ENCODE peak calls at places on chromosomes 12 and 14, in five cellular contexts. One of them, this sample, is unnamed.

GRCh38 chr14:86462193-86462592 is 932.2 kb downstream of the FLRT2 start:
- DNase-seq in PC-3: peak; percentile 26
- DNase-seq in heart left ventricle: no peak
- DNase-seq in tibial nerve: no peak
- DNase-seq in Karpas-422: peak; percentile 87
- DNase-seq in this sample: no peak

GRCh38 chr14:22221508-22221907 is 367.5 kb downstream of the DAD1 start:
- DNase-seq in PC-3: peak; percentile 72
- DNase-seq in tibial nerve: no peak
- DNase-seq in heart left ventricle: no peak
- DNase-seq in Karpas-422: peak; percentile 78
- DNase-seq in this sample: no peak

GRCh38 chr14:61655777-61656176 is 39.5 kb upstream of the HIF1A start:
- DNase-seq in tibial nerve: no peak
- DNase-seq in Karpas-422: no peak
- DNase-seq in heart left ventricle: no peak
- DNase-seq in PC-3: no peak
- DNase-seq in this sample: no peak

GRCh38 chr12:123150273-123150803 is 552 bp downstream of the PITPNM2 start:
- DNase-seq in tibial nerve: no peak
- DNase-seq in heart left ventricle: peak; percentile 52
- DNase-seq in PC-3: peak; percentile 20
- DNase-seq in Karpas-422: no peak
- DNase-seq in this sample: no peak

GRCh38 chr12:111816065-111816615 is 25.9 kb upstream of the MAPKAPK5 start:
- DNase-seq in tibial nerve: no peak
- DNase-seq in Karpas-422: no peak
- DNase-seq in heart left ventricle: no peak
- DNase-seq in PC-3: no peak
- DNase-seq in this sample: no peak

GRCh38 chr12:63222582-63222981 is 71.6 kb upstream of the AVPR1A start:
- DNase-seq in PC-3: no peak
- DNase-seq in tibial nerve: no peak
- DNase-seq in heart left ventricle: no peak
- DNase-seq in Karpas-422: no peak
- DNase-seq in this sample: no peak

GRCh38 chr14:102498005-102498677 is 11.4 kb downstream of the ANKRD9 start:
- DNase-seq in Karpas-422: peak; percentile 60
- DNase-seq in PC-3: peak; percentile 41
- DNase-seq in tibial nerve: no peak
- DNase-seq in heart left ventricle: no peak
- DNase-seq in this sample: no peak

GRCh38 chr12:70449074-70449757 is 83.1 kb downstream of the KCNMB4 start:
- DNase-seq in tibial nerve: no peak
- DNase-seq in Karpas-422: no peak
- DNase-seq in heart left ventricle: no peak
- DNase-seq in PC-3: peak; percentile 96
- DNase-seq in this sample: no peak

GRCh38 chr14:50001146-50001998 is 108.5 kb downstream of the ARF6 start:
- DNase-seq in Karpas-422: peak; percentile 79
- DNase-seq in tibial nerve: peak; percentile 37
- DNase-seq in heart left ventricle: no peak
- DNase-seq in PC-3: peak; percentile 93
- DNase-seq in this sample: peak; percentile 71

GRCh38 chr14:76986261-76986565 is 42.3 kb downstream of the IRF2BPL start:
- DNase-seq in tibial nerve: no peak
- DNase-seq in PC-3: no peak
- DNase-seq in Karpas-422: no peak
- DNase-seq in heart left ventricle: no peak
- DNase-seq in this sample: no peak

GRCh38 chr12:19139795-19140194 is 10.3 kb downstream of the PLEKHA5 start:
- DNase-seq in heart left ventricle: no peak
- DNase-seq in tibial nerve: no peak
- DNase-seq in Karpas-422: no peak
- DNase-seq in PC-3: no peak
- DNase-seq in this sample: no peak
- H3K36me3 ChIP-seq in heart left ventricle: peaks cover 23% of the 10 kb centered on the region
- H3K36me3 ChIP-seq in tibial nerve: no peaks in the 10 kb centered on the region
- H3K36me3 ChIP-seq in Karpas-422: no peaks in the 10 kb centered on the region
- H3K36me3 ChIP-seq in PC-3: peaks cover 5% of the 10 kb centered on the region
- H3K36me3 ChIP-seq in this sample: peaks cover 18% of the 10 kb centered on the region

DNA sequence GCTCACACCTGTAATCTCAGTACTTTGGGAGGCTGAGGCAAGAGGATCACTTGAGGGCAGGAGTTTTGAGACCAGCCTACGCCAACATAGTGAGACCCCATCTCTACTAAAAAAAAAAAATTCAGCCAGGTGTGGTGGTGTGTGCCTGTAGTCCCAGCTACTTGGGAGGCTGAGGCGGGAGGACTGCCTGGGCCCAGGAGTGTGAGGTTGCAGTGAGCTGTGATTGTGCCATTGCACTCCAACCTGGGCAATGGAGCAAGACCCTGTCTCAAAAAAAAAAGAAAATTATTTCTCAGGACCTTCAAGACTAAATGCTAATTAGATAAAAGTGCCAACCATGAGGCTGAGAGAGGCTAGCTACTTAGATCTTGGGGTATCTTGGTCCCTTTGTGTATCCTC is 23.5 kb downstream of the OTUB2 start:
- DNase-seq in heart left ventricle: no peak
- DNase-seq in tibial nerve: no peak
- DNase-seq in PC-3: no peak
- DNase-seq in Karpas-422: no peak
- DNase-seq in this sample: no peak
- H3K36me3 ChIP-seq in heart left ventricle: peaks cover 97% of the 10 kb centered on the region
- H3K36me3 ChIP-seq in tibial nerve: no peaks in the 10 kb centered on the region
- H3K36me3 ChIP-seq in PC-3: peaks cover 64% of the 10 kb centered on the region
- H3K36me3 ChIP-seq in Karpas-422: peaks cover 69% of the 10 kb centered on the region
- H3K36me3 ChIP-seq in this sample: peaks cover 85% of the 10 kb centered on the region

GRCh38 chr14:96852823-96853422 is 55.7 kb downstream of the VRK1 start:
- DNase-seq in Karpas-422: peak; percentile 76
- DNase-seq in tibial nerve: no peak
- DNase-seq in heart left ventricle: no peak
- DNase-seq in PC-3: peak; percentile 52
- DNase-seq in this sample: no peak
- H3K36me3 ChIP-seq in Karpas-422: peaks cover 62% of the 10 kb centered on the region
- H3K36me3 ChIP-seq in tibial nerve: no peaks in the 10 kb centered on the region
- H3K36me3 ChIP-seq in heart left ventricle: peaks cover 13% of the 10 kb centered on the region
- H3K36me3 ChIP-seq in PC-3: peaks cover 43% of the 10 kb centered on the region
- H3K36me3 ChIP-seq in this sample: peaks cover 21% of the 10 kb centered on the region

DNA sequence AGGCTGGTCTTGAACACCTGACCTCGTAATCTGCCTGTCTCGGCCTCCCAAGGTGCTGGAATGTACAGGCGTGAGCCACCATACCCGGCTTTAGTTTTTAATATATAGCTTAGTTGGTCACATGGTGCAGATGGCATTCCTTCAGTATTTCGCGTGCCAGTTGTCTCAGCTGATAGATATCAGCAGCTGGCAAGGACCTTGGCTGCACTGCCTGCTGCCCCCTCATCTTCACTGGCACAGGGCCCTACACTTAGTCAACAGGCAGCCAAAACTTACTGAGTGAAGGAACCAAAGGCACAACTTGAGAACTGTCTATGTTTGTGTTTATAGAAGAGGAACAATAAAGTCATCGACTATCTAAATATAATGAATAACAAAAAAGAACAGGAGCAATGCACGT is 31.0 kb downstream of the EID3 start:
- DNase-seq in heart left ventricle: no peak
- DNase-seq in Karpas-422: no peak
- DNase-seq in PC-3: no peak
- DNase-seq in tibial nerve: no peak
- DNase-seq in this sample: no peak
- H3K36me3 ChIP-seq in heart left ventricle: peaks cover 97% of the 10 kb centered on the region
- H3K36me3 ChIP-seq in Karpas-422: peaks cover 56% of the 10 kb centered on the region
- H3K36me3 ChIP-seq in PC-3: peaks cover 74% of the 10 kb centered on the region
- H3K36me3 ChIP-seq in tibial nerve: no peaks in the 10 kb centered on the region
- H3K36me3 ChIP-seq in this sample: peaks cover 94% of the 10 kb centered on the region

GRCh38 chr14:105053996-105054395 is 11.2 kb downstream of the GPR132 start:
- DNase-seq in PC-3: no peak
- DNase-seq in heart left ventricle: no peak
- DNase-seq in tibial nerve: no peak
- DNase-seq in Karpas-422: no peak
- DNase-seq in this sample: no peak
- H3K36me3 ChIP-seq in PC-3: no peaks in the 10 kb centered on the region
- H3K36me3 ChIP-seq in heart left ventricle: no peaks in the 10 kb centered on the region
- H3K36me3 ChIP-seq in tibial nerve: no peaks in the 10 kb centered on the region
- H3K36me3 ChIP-seq in Karpas-422: no peaks in the 10 kb centered on the region
- H3K36me3 ChIP-seq in this sample: no peaks in the 10 kb centered on the region

DNA sequence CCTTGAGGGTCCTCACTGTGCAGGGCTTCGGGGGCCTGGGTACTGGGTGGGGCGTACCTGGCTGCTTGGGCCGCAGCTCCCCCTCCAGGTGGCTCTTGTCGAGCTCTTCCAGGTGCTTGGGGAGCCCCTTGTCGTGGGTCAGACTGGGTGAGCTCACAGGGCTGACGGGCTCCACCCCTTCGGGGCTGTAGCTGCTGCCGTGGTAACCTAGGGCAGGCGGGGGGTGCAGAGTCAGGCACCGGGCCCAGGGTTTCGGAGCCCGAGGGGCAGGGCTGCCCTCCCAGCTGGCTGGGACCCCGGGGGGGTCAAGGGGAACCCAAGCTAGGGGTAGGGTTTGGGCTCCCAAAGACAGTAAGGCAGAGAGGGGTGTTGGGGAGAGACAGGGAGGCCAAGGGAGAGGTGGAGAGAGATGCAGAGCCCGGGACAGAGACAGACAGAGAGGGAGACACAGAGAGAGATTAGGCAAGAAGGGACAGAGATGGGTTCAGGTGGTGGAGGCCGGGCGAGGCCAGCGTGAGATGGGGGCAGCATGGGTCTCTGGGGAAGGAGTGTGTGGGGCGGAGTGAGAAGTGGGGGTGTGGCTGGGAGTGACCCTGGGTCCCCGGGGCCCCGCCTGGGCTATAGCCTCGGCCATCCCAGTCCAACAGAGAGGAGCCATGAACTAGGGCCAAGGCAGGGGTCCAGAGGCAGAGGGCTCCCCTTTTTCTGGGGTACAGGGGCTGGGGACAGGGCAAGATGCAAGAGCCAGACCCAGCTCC is 40.7 kb downstream of the RFLNA start:
- DNase-seq in heart left ventricle: no peak
- DNase-seq in PC-3: no peak
- DNase-seq in tibial nerve: no peak
- DNase-seq in Karpas-422: no peak
- DNase-seq in this sample: no peak
- H3K36me3 ChIP-seq in heart left ventricle: peaks cover 89% of the 10 kb centered on the region
- H3K36me3 ChIP-seq in PC-3: peaks cover 75% of the 10 kb centered on the region
- H3K36me3 ChIP-seq in tibial nerve: peaks cover 8% of the 10 kb centered on the region
- H3K36me3 ChIP-seq in Karpas-422: peaks cover 44% of the 10 kb centered on the region
- H3K36me3 ChIP-seq in this sample: peaks cover 80% of the 10 kb centered on the region

GRCh38 chr12:108700833-108701450 is 30.4 kb downstream of the CORO1C start:
- DNase-seq in Karpas-422: no peak
- DNase-seq in heart left ventricle: no peak
- DNase-seq in PC-3: no peak
- DNase-seq in tibial nerve: no peak
- DNase-seq in this sample: no peak
- H3K36me3 ChIP-seq in Karpas-422: no peaks in the 10 kb centered on the region
- H3K36me3 ChIP-seq in heart left ventricle: peaks cover 32% of the 10 kb centered on the region
- H3K36me3 ChIP-seq in PC-3: peaks cover 55% of the 10 kb centered on the region
- H3K36me3 ChIP-seq in tibial nerve: no peaks in the 10 kb centered on the region
- H3K36me3 ChIP-seq in this sample: peaks cover 87% of the 10 kb centered on the region

GRCh38 chr12:18297883-18298282 is 36.6 kb downstream of the PIK3C2G start:
- DNase-seq in heart left ventricle: no peak
- DNase-seq in PC-3: no peak
- DNase-seq in tibial nerve: no peak
- DNase-seq in Karpas-422: no peak
- DNase-seq in this sample: no peak
- H3K36me3 ChIP-seq in heart left ventricle: no peaks in the 10 kb centered on the region
- H3K36me3 ChIP-seq in PC-3: no peaks in the 10 kb centered on the region
- H3K36me3 ChIP-seq in tibial nerve: no peaks in the 10 kb centered on the region
- H3K36me3 ChIP-seq in Karpas-422: no peaks in the 10 kb centered on the region
- H3K36me3 ChIP-seq in this sample: no peaks in the 10 kb centered on the region

This sample was measured in SJSA1.